ENCODE peak calls at places on chromosomes 11 and 22, in eight cellular contexts. One of them, this sample, is unnamed.

GRCh38 chr22:22487869-22488597 is 20.5 kb downstream of the ZNF280B start:
- DNase-seq in cardiac fibroblast: no peak
- DNase-seq in nephron progenitor cell: no peak
- DNase-seq in stomach: no peak
- DNase-seq in fibroblast of lung: no peak
- DNase-seq in epithelial cell of esophagus: no peak
- DNase-seq in AG09319: no peak
- DNase-seq in suprapubic skin: no peak
- DNase-seq in this sample: no peak

GRCh38 chr11:134760957-134761356 is 348.9 kb upstream of the B3GAT1 start:
- DNase-seq in cardiac fibroblast: no peak
- DNase-seq in nephron progenitor cell: no peak
- DNase-seq in stomach: no peak
- DNase-seq in fibroblast of lung: no peak
- DNase-seq in epithelial cell of esophagus: no peak
- DNase-seq in AG09319: no peak
- DNase-seq in suprapubic skin: no peak
- DNase-seq in this sample: no peak

GRCh38 chr11:4839851-4840549 is 9.0 kb downstream of the OR51S1 start:
- DNase-seq in cardiac fibroblast: no peak
- DNase-seq in nephron progenitor cell: no peak
- DNase-seq in stomach: peak
- DNase-seq in fibroblast of lung: no peak
- DNase-seq in epithelial cell of esophagus: no peak
- DNase-seq in AG09319: no peak
- DNase-seq in suprapubic skin: no peak
- DNase-seq in this sample: no peak

GRCh38 chr11:28566643-28567042 is 458.5 kb downstream of the METTL15 start:
- DNase-seq in cardiac fibroblast: peak
- DNase-seq in nephron progenitor cell: peak
- DNase-seq in stomach: peak
- DNase-seq in fibroblast of lung: peak
- DNase-seq in epithelial cell of esophagus: peak
- DNase-seq in AG09319: peak
- DNase-seq in suprapubic skin: peak
- DNase-seq in this sample: peak

GRCh38 chr11:78080818-78081495 is 1.3 kb upstream of the NDUFC2 start:
- DNase-seq in cardiac fibroblast: peak
- DNase-seq in nephron progenitor cell: no peak
- DNase-seq in stomach: no peak
- DNase-seq in fibroblast of lung: peak
- DNase-seq in epithelial cell of esophagus: no peak
- DNase-seq in AG09319: no peak
- DNase-seq in suprapubic skin: no peak
- DNase-seq in this sample: peak

GRCh38 chr22:27424319-27424718 is 377.2 kb downstream of the MN1 start:
- DNase-seq in cardiac fibroblast: peak
- DNase-seq in nephron progenitor cell: no peak
- DNase-seq in stomach: no peak
- DNase-seq in fibroblast of lung: no peak
- DNase-seq in epithelial cell of esophagus: no peak
- DNase-seq in AG09319: no peak
- DNase-seq in suprapubic skin: no peak
- DNase-seq in this sample: peak

GRCh38 chr11:75873417-75874148 is 58.6 kb downstream of the UVRAG start:
- DNase-seq in cardiac fibroblast: no peak
- DNase-seq in nephron progenitor cell: no peak
- DNase-seq in stomach: no peak
- DNase-seq in fibroblast of lung: no peak
- DNase-seq in epithelial cell of esophagus: no peak
- DNase-seq in AG09319: no peak
- DNase-seq in suprapubic skin: no peak
- DNase-seq in this sample: no peak

GRCh38 chr22:49826603-49827306 is 918 bp downstream of the BRD1 start:
- DNase-seq in cardiac fibroblast: peak
- DNase-seq in nephron progenitor cell: peak
- DNase-seq in stomach: peak
- DNase-seq in fibroblast of lung: peak
- DNase-seq in epithelial cell of esophagus: peak
- DNase-seq in AG09319: no peak
- DNase-seq in suprapubic skin: no peak
- DNase-seq in this sample: peak

GRCh38 chr11:17812286-17813187 is 78.0 kb downstream of the KCNC1 start:
- DNase-seq in cardiac fibroblast: no peak
- DNase-seq in nephron progenitor cell: no peak
- DNase-seq in stomach: no peak
- DNase-seq in fibroblast of lung: no peak
- DNase-seq in epithelial cell of esophagus: peak
- DNase-seq in AG09319: no peak
- DNase-seq in suprapubic skin: no peak
- DNase-seq in this sample: no peak
- TF ChIP-seq CTCF in cardiac fibroblast: no peak
- TF ChIP-seq CTCF in nephron progenitor cell: no peak
- TF ChIP-seq CTCF in stomach: no peak
- TF ChIP-seq CTCF in fibroblast of lung: no peak
- TF ChIP-seq CTCF in epithelial cell of esophagus: no peak
- TF ChIP-seq CTCF in AG09319: no peak
- TF ChIP-seq CTCF in suprapubic skin: no peak
- TF ChIP-seq CTCF in this sample: no peak

DNA sequence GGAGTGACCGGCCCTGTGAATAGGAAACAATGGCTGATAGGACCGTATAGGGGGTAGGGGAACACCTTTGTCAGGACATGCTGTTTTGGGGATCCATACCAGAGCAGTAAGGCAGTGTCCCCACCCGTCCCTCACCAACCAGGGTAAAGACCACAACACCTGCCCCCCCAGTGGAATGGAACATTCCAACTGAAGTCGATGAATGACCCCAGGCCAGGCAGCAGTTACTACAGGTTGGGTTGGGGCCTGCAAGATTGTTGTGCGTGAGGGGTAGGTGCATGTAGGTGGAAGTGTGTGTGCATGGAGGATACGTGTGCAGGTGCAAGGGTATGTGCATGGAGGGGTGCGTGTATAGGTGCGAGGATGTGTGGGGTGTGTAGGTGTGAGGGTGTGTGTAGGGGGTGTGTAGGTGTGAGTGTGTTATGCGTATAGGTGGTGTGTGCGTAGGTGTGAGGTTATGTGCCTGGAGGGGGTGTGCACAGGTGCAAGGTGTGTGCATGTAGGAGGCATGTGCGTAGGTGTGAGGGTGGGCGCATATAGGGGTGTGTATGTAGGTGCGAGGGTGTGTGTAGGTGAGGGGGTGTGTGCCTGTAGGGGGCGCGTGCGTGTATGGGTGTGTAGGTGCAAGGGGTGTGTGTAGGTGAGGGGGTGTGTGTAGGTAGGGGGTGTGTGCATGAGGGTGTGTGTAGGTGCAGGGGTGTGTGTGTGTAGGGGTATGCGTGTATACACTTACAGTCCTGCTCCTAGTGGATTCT is 32.9 kb downstream of the PISD start:
- DNase-seq in cardiac fibroblast: no peak
- DNase-seq in nephron progenitor cell: no peak
- DNase-seq in stomach: no peak
- DNase-seq in fibroblast of lung: no peak
- DNase-seq in epithelial cell of esophagus: no peak
- DNase-seq in AG09319: no peak
- DNase-seq in suprapubic skin: no peak
- DNase-seq in this sample: no peak
- TF ChIP-seq CTCF in cardiac fibroblast: no peak
- TF ChIP-seq CTCF in nephron progenitor cell: no peak
- TF ChIP-seq CTCF in stomach: no peak
- TF ChIP-seq CTCF in fibroblast of lung: no peak
- TF ChIP-seq CTCF in epithelial cell of esophagus: no peak
- TF ChIP-seq CTCF in AG09319: no peak
- TF ChIP-seq CTCF in suprapubic skin: no peak
- TF ChIP-seq CTCF in this sample: no peak

GRCh38 chr11:67239795-67240574 is 26.3 kb upstream of the GRK2 start:
- DNase-seq in cardiac fibroblast: peak
- DNase-seq in nephron progenitor cell: peak
- DNase-seq in stomach: peak
- DNase-seq in fibroblast of lung: peak
- DNase-seq in epithelial cell of esophagus: peak
- DNase-seq in AG09319: peak
- DNase-seq in suprapubic skin: peak
- DNase-seq in this sample: peak
- TF ChIP-seq CTCF in cardiac fibroblast: peak
- TF ChIP-seq CTCF in nephron progenitor cell: no peak
- TF ChIP-seq CTCF in stomach: no peak
- TF ChIP-seq CTCF in fibroblast of lung: no peak
- TF ChIP-seq CTCF in epithelial cell of esophagus: no peak
- TF ChIP-seq CTCF in AG09319: no peak
- TF ChIP-seq CTCF in suprapubic skin: no peak
- TF ChIP-seq CTCF in this sample: no peak

DNA sequence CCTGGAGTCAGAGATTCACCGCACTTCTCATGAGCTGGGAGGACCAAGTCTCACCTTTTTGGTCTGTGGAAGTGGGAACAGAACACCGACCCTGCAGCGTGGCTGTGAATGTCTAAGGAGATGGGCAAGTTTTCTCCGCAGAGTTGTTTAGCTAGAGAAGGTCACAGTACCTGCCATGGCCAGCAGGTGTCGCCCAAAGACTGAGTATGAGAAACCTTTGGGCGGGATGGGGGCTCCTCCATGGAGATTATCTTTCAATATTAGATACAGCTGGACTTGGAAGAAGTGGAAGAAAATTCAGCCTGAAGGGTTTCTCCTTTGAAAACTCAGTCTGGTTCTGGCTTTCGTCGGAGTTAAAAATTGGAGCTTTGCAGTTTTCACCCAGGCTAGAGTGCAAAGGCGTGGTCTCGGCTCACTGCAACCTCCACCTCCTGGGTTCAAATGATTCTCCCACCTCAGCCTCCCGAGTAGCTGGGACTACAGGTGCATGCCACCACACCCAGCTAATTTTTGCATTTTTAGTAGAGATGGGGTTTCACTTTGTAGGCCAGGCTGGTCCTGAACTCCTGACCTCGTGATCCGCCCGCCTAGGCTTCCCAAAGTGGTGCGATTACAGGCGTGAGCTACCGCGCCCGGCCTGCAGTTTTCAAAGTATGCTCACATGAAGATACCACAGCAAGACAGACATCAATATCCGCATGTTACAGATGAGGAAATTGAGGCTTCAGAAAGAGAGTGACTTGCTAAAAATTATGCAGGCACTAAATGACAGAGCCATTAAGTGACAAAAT is 10.7 kb upstream of the DSCAML1 start:
- DNase-seq in cardiac fibroblast: peak
- DNase-seq in nephron progenitor cell: peak
- DNase-seq in stomach: peak
- DNase-seq in fibroblast of lung: peak
- DNase-seq in epithelial cell of esophagus: peak
- DNase-seq in AG09319: peak
- DNase-seq in suprapubic skin: peak
- DNase-seq in this sample: peak
- TF ChIP-seq CTCF in cardiac fibroblast: peak
- TF ChIP-seq CTCF in nephron progenitor cell: peak
- TF ChIP-seq CTCF in stomach: peak
- TF ChIP-seq CTCF in fibroblast of lung: peak
- TF ChIP-seq CTCF in epithelial cell of esophagus: peak
- TF ChIP-seq CTCF in AG09319: peak
- TF ChIP-seq CTCF in suprapubic skin: peak
- TF ChIP-seq CTCF in this sample: peak

This sample was measured in fibroblast of pulmonary artery.